ENCODE peak calls at places on chromosomes 11 and 22, in seven cellular contexts. Y, J, Q, I, M, D and Z are unnamed samples.

GRCh38 chr22:23745780-23746179 is 5.1 kb downstream of the ZNF70 start:
- DNase-seq in M (no peak), I (no peak), Y (no peak), J (no peak), Q (no peak), D (no peak), Z (no peak)

GRCh38 chr11:32430586-32431357 is 4.6 kb downstream of the WT1 start:
- DNase-seq in Q (no peak), D (no peak), I (no peak), Y (no peak), M (no peak), J (no peak), Z (no peak)

GRCh38 chr11:44241851-44242250 is 68.1 kb downstream of the ALX4 start:
- DNase-seq in Y (no peak), J (no peak), D (no peak), Q (no peak), I (no peak), M (no peak), Z (no peak)

GRCh38 chr11:65589444-65590239 is 6.0 kb downstream of the KCNK7 start:
- DNase-seq in D (no peak), M (no peak), I (no peak), J (no peak), Y (no peak), Q (no peak), Z (no peak)

GRCh38 chr11:120740424-120740823 is 228.9 kb downstream of the GRIK4 start:
- DNase-seq in I (no peak), D (no peak), J (no peak), Y (no peak), M (no peak), Q (no peak), Z (no peak)

GRCh38 chr11:78647266-78647915 is 72.7 kb upstream of the NARS2 start:
- DNase-seq in M (no peak), I (no peak), Y (no peak), Q (no peak), D (no peak), J (no peak), Z (no peak)

GRCh38 chr22:35524966-35525686 is 15.5 kb upstream of the RASD2 start:
- DNase-seq in D (peak), I (no peak), M (no peak), Q (no peak), Y (no peak), J (no peak), Z (no peak)

GRCh38 chr11:67613313-67613959 is 6.7 kb downstream of the NDUFV1 start:
- DNase-seq in Y (no peak), D (no peak), I (no peak), J (no peak), Q (no peak), M (no peak), Z (no peak)

GRCh38 chr11:20015101-20015500 is 145.2 kb downstream of the DBX1 start:
- DNase-seq in J (no peak), I (no peak), Q (no peak), D (peak), M (peak), Y (no peak), Z (no peak)